ENCODE peak calls at places on chromosomes 12 and 14, in ten cellular contexts. One of them, this sample, is unnamed.
A peak's percentile ranks its signal among the peaks of the same experiment; 100 is the strongest.

GRCh38 chr14:79514700-79515099 is 696.6 kb downstream of the DIO2 start:
- DNase-seq in CD8-positive, alpha-beta T cell: no peak
- DNase-seq in cardiac fibroblast: peak; percentile 61
- DNase-seq in HCT116: no peak
- DNase-seq in IMR-90: peak; percentile 73
- DNase-seq in stomach: no peak
- DNase-seq in foreskin fibroblast: no peak
- DNase-seq in lower leg skin: no peak
- DNase-seq in heart left ventricle: no peak
- DNase-seq in choroid plexus epithelial cell: peak; percentile 92
- DNase-seq in this sample: no peak

GRCh38 chr12:11707535-11707934 is 58.1 kb downstream of the ETV6 start:
- DNase-seq in CD8-positive, alpha-beta T cell: no peak
- DNase-seq in cardiac fibroblast: no peak
- DNase-seq in HCT116: no peak
- DNase-seq in IMR-90: no peak
- DNase-seq in stomach: peak; percentile 88
- DNase-seq in foreskin fibroblast: no peak
- DNase-seq in lower leg skin: no peak
- DNase-seq in heart left ventricle: peak; percentile 67
- DNase-seq in choroid plexus epithelial cell: no peak
- DNase-seq in this sample: no peak

GRCh38 chr14:55938249-55938791 is 179.9 kb upstream of the PELI2 start:
- DNase-seq in CD8-positive, alpha-beta T cell: no peak
- DNase-seq in cardiac fibroblast: peak; percentile 10
- DNase-seq in HCT116: no peak
- DNase-seq in IMR-90: peak; percentile 19
- DNase-seq in stomach: peak; percentile 58
- DNase-seq in foreskin fibroblast: peak; percentile 61
- DNase-seq in lower leg skin: peak; percentile 30
- DNase-seq in heart left ventricle: peak; percentile 64
- DNase-seq in choroid plexus epithelial cell: no peak
- DNase-seq in this sample: no peak

GRCh38 chr12:109637341-109637740 is 63.7 kb downstream of the MVK start:
- DNase-seq in CD8-positive, alpha-beta T cell: no peak
- DNase-seq in cardiac fibroblast: no peak
- DNase-seq in HCT116: no peak
- DNase-seq in IMR-90: no peak
- DNase-seq in stomach: no peak
- DNase-seq in foreskin fibroblast: no peak
- DNase-seq in lower leg skin: no peak
- DNase-seq in heart left ventricle: no peak
- DNase-seq in choroid plexus epithelial cell: no peak
- DNase-seq in this sample: no peak

GRCh38 chr14:49250517-49250916 is 335.7 kb downstream of the RPS29 start:
- DNase-seq in CD8-positive, alpha-beta T cell: no peak
- DNase-seq in cardiac fibroblast: no peak
- DNase-seq in HCT116: no peak
- DNase-seq in IMR-90: no peak
- DNase-seq in stomach: no peak
- DNase-seq in foreskin fibroblast: no peak
- DNase-seq in lower leg skin: no peak
- DNase-seq in heart left ventricle: no peak
- DNase-seq in choroid plexus epithelial cell: no peak
- DNase-seq in this sample: no peak

GRCh38 chr14:47269788-47270492 is 405.5 kb downstream of the MDGA2 start:
- DNase-seq in CD8-positive, alpha-beta T cell: no peak
- DNase-seq in cardiac fibroblast: no peak
- DNase-seq in HCT116: no peak
- DNase-seq in IMR-90: no peak
- DNase-seq in stomach: no peak
- DNase-seq in foreskin fibroblast: no peak
- DNase-seq in lower leg skin: no peak
- DNase-seq in heart left ventricle: no peak
- DNase-seq in choroid plexus epithelial cell: peak; percentile 72
- DNase-seq in this sample: no peak

GRCh38 chr14:50051106-50051505 is 65.3 kb downstream of the VCPKMT start:
- DNase-seq in CD8-positive, alpha-beta T cell: no peak
- DNase-seq in cardiac fibroblast: no peak
- DNase-seq in HCT116: no peak
- DNase-seq in IMR-90: no peak
- DNase-seq in stomach: no peak
- DNase-seq in foreskin fibroblast: no peak
- DNase-seq in lower leg skin: no peak
- DNase-seq in heart left ventricle: no peak
- DNase-seq in choroid plexus epithelial cell: no peak
- DNase-seq in this sample: no peak

GRCh38 chr14:51879170-51879569 is 18.8 kb downstream of the GNG2 start:
- DNase-seq in CD8-positive, alpha-beta T cell: no peak
- DNase-seq in cardiac fibroblast: no peak
- DNase-seq in HCT116: no peak
- DNase-seq in IMR-90: no peak
- DNase-seq in stomach: no peak
- DNase-seq in foreskin fibroblast: no peak
- DNase-seq in lower leg skin: no peak
- DNase-seq in heart left ventricle: no peak
- DNase-seq in choroid plexus epithelial cell: no peak
- DNase-seq in this sample: no peak

GRCh38 chr12:89568484-89568883 is 42.6 kb upstream of the POC1B start:
- DNase-seq in CD8-positive, alpha-beta T cell: no peak
- DNase-seq in cardiac fibroblast: no peak
- DNase-seq in HCT116: no peak
- DNase-seq in IMR-90: no peak
- DNase-seq in stomach: no peak
- DNase-seq in foreskin fibroblast: no peak
- DNase-seq in lower leg skin: no peak
- DNase-seq in heart left ventricle: no peak
- DNase-seq in choroid plexus epithelial cell: no peak
- DNase-seq in this sample: no peak

GRCh38 chr12:100681074-100681473 is 107.6 kb downstream of the GAS2L3 start:
- DNase-seq in CD8-positive, alpha-beta T cell: no peak
- DNase-seq in cardiac fibroblast: no peak
- DNase-seq in HCT116: no peak
- DNase-seq in IMR-90: no peak
- DNase-seq in stomach: no peak
- DNase-seq in foreskin fibroblast: no peak
- DNase-seq in lower leg skin: no peak
- DNase-seq in heart left ventricle: no peak
- DNase-seq in choroid plexus epithelial cell: no peak
- DNase-seq in this sample: no peak

GRCh38 chr12:25924535-25925001 is 33.9 kb upstream of the RASSF8 start:
- DNase-seq in CD8-positive, alpha-beta T cell: no peak
- DNase-seq in cardiac fibroblast: no peak
- DNase-seq in HCT116: no peak
- DNase-seq in IMR-90: no peak
- DNase-seq in stomach: no peak
- DNase-seq in foreskin fibroblast: peak; percentile 24
- DNase-seq in lower leg skin: no peak
- DNase-seq in heart left ventricle: no peak
- DNase-seq in choroid plexus epithelial cell: no peak
- DNase-seq in this sample: no peak

GRCh38 chr14:99389171-99389826 is 91.4 kb downstream of the SETD3 start:
- DNase-seq in CD8-positive, alpha-beta T cell: peak; percentile 41
- DNase-seq in cardiac fibroblast: peak; percentile 38
- DNase-seq in HCT116: peak; percentile 16
- DNase-seq in IMR-90: peak; percentile 10
- DNase-seq in stomach: peak; percentile 75
- DNase-seq in foreskin fibroblast: peak; percentile 4
- DNase-seq in lower leg skin: no peak
- DNase-seq in heart left ventricle: no peak
- DNase-seq in choroid plexus epithelial cell: peak; percentile 30
- DNase-seq in this sample: no peak

GRCh38 chr12:51127050-51127729 is 43.8 kb upstream of the CSRNP2 start:
- DNase-seq in CD8-positive, alpha-beta T cell: no peak
- DNase-seq in cardiac fibroblast: peak; percentile 33
- DNase-seq in HCT116: no peak
- DNase-seq in IMR-90: peak; percentile 34
- DNase-seq in stomach: no peak
- DNase-seq in foreskin fibroblast: no peak
- DNase-seq in lower leg skin: no peak
- DNase-seq in heart left ventricle: no peak
- DNase-seq in choroid plexus epithelial cell: peak; percentile 60
- DNase-seq in this sample: no peak

GRCh38 chr12:23657598-23657997 is 291.9 kb downstream of the SOX5 start:
- DNase-seq in CD8-positive, alpha-beta T cell: no peak
- DNase-seq in cardiac fibroblast: no peak
- DNase-seq in HCT116: no peak
- DNase-seq in IMR-90: no peak
- DNase-seq in stomach: no peak
- DNase-seq in foreskin fibroblast: no peak
- DNase-seq in lower leg skin: no peak
- DNase-seq in heart left ventricle: no peak
- DNase-seq in choroid plexus epithelial cell: no peak
- DNase-seq in this sample: no peak

GRCh38 chr14:95683793-95684192 is 2.4 kb upstream of the TCL1B start:
- DNase-seq in CD8-positive, alpha-beta T cell: peak; percentile 15
- DNase-seq in cardiac fibroblast: no peak
- DNase-seq in HCT116: peak; percentile 32
- DNase-seq in IMR-90: no peak
- DNase-seq in stomach: peak; percentile 36
- DNase-seq in foreskin fibroblast: no peak
- DNase-seq in lower leg skin: no peak
- DNase-seq in heart left ventricle: no peak
- DNase-seq in choroid plexus epithelial cell: no peak
- DNase-seq in this sample: no peak

GRCh38 chr14:82113710-82114109 is 580.1 kb upstream of the SEL1L start:
- DNase-seq in CD8-positive, alpha-beta T cell: no peak
- DNase-seq in cardiac fibroblast: no peak
- DNase-seq in HCT116: no peak
- DNase-seq in IMR-90: no peak
- DNase-seq in stomach: no peak
- DNase-seq in foreskin fibroblast: no peak
- DNase-seq in lower leg skin: no peak
- DNase-seq in heart left ventricle: no peak
- DNase-seq in choroid plexus epithelial cell: no peak
- DNase-seq in this sample: no peak
- TF ChIP-seq CTCF in CD8-positive, alpha-beta T cell: no peak
- TF ChIP-seq CTCF in cardiac fibroblast: no peak
- TF ChIP-seq CTCF in HCT116: no peak
- TF ChIP-seq CTCF in IMR-90: no peak
- TF ChIP-seq CTCF in stomach: no peak
- TF ChIP-seq CTCF in foreskin fibroblast: no peak
- TF ChIP-seq CTCF in lower leg skin: no peak
- TF ChIP-seq CTCF in heart left ventricle: no peak
- TF ChIP-seq CTCF in choroid plexus epithelial cell: no peak
- TF ChIP-seq CTCF in this sample: no peak

GRCh38 chr12:22202847-22203246 is 131.7 kb downstream of the ST8SIA1 start:
- DNase-seq in CD8-positive, alpha-beta T cell: no peak
- DNase-seq in cardiac fibroblast: no peak
- DNase-seq in HCT116: no peak
- DNase-seq in IMR-90: no peak
- DNase-seq in stomach: no peak
- DNase-seq in foreskin fibroblast: no peak
- DNase-seq in lower leg skin: no peak
- DNase-seq in heart left ventricle: no peak
- DNase-seq in choroid plexus epithelial cell: no peak
- DNase-seq in this sample: no peak
- TF ChIP-seq CTCF in CD8-positive, alpha-beta T cell: no peak
- TF ChIP-seq CTCF in cardiac fibroblast: no peak
- TF ChIP-seq CTCF in HCT116: no peak
- TF ChIP-seq CTCF in IMR-90: no peak
- TF ChIP-seq CTCF in stomach: no peak
- TF ChIP-seq CTCF in foreskin fibroblast: no peak
- TF ChIP-seq CTCF in lower leg skin: no peak
- TF ChIP-seq CTCF in heart left ventricle: no peak
- TF ChIP-seq CTCF in choroid plexus epithelial cell: no peak
- TF ChIP-seq CTCF in this sample: no peak

GRCh38 chr12:110907583-110907982 is 12.8 kb downstream of the MYL2 start:
- DNase-seq in CD8-positive, alpha-beta T cell: no peak
- DNase-seq in cardiac fibroblast: no peak
- DNase-seq in HCT116: no peak
- DNase-seq in IMR-90: no peak
- DNase-seq in stomach: no peak
- DNase-seq in foreskin fibroblast: no peak
- DNase-seq in lower leg skin: no peak
- DNase-seq in heart left ventricle: no peak
- DNase-seq in choroid plexus epithelial cell: no peak
- DNase-seq in this sample: no peak

GRCh38 chr12:110908377-110909136 is 11.8 kb downstream of the MYL2 start:
- DNase-seq in CD8-positive, alpha-beta T cell: no peak
- DNase-seq in cardiac fibroblast: no peak
- DNase-seq in HCT116: no peak
- DNase-seq in IMR-90: no peak
- DNase-seq in stomach: no peak
- DNase-seq in foreskin fibroblast: no peak
- DNase-seq in lower leg skin: no peak
- DNase-seq in heart left ventricle: no peak
- DNase-seq in choroid plexus epithelial cell: no peak
- DNase-seq in this sample: no peak

GRCh38 chr12:110906985-110907384 is 13.4 kb downstream of the MYL2 start:
- DNase-seq in CD8-positive, alpha-beta T cell: no peak
- DNase-seq in cardiac fibroblast: peak; percentile 46
- DNase-seq in HCT116: no peak
- DNase-seq in IMR-90: no peak
- DNase-seq in stomach: no peak
- DNase-seq in foreskin fibroblast: no peak
- DNase-seq in lower leg skin: no peak
- DNase-seq in heart left ventricle: no peak
- DNase-seq in choroid plexus epithelial cell: peak; percentile 24
- DNase-seq in this sample: no peak

GRCh38 chr12:110906516-110906915 is 13.9 kb downstream of the MYL2 start:
- DNase-seq in CD8-positive, alpha-beta T cell: no peak
- DNase-seq in cardiac fibroblast: no peak
- DNase-seq in HCT116: no peak
- DNase-seq in IMR-90: no peak
- DNase-seq in stomach: no peak
- DNase-seq in foreskin fibroblast: no peak
- DNase-seq in lower leg skin: no peak
- DNase-seq in heart left ventricle: no peak
- DNase-seq in choroid plexus epithelial cell: no peak
- DNase-seq in this sample: no peak

DNA sequence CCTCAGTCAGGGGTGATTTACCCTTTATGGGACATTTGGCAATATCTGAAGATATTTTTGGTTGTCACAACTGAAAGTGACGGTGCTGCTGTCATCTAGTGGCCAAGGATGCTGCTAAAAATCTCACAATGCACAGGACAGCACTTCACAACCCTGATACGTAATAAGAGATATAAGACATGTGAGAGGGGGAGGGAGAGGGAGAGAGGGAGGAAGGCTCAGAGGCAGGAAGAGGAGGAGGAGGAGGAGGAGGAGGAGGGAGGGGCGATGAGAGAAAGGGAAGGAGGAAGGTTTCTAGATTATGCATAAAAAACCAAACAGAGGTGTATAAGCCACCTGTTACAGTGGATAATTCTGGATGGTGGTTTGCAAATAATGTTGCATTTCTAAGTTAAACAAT is 14.3 kb downstream of the MYL2 start:
- DNase-seq in CD8-positive, alpha-beta T cell: no peak
- DNase-seq in cardiac fibroblast: no peak
- DNase-seq in HCT116: no peak
- DNase-seq in IMR-90: no peak
- DNase-seq in stomach: no peak
- DNase-seq in foreskin fibroblast: no peak
- DNase-seq in lower leg skin: no peak
- DNase-seq in heart left ventricle: no peak
- DNase-seq in choroid plexus epithelial cell: no peak
- DNase-seq in this sample: no peak
- TF ChIP-seq CTCF in CD8-positive, alpha-beta T cell: no peak
- TF ChIP-seq CTCF in cardiac fibroblast: no peak
- TF ChIP-seq CTCF in HCT116: peak; percentile 20
- TF ChIP-seq CTCF in IMR-90: no peak
- TF ChIP-seq CTCF in stomach: no peak
- TF ChIP-seq CTCF in foreskin fibroblast: no peak
- TF ChIP-seq CTCF in lower leg skin: no peak
- TF ChIP-seq CTCF in heart left ventricle: no peak
- TF ChIP-seq CTCF in choroid plexus epithelial cell: no peak
- TF ChIP-seq CTCF in this sample: no peak

GRCh38 chr12:3658327-3659163 is 94.4 kb downstream of the CRACR2A start:
- DNase-seq in CD8-positive, alpha-beta T cell: peak; percentile 22
- DNase-seq in cardiac fibroblast: peak; percentile 55
- DNase-seq in HCT116: no peak
- DNase-seq in IMR-90: peak; percentile 29
- DNase-seq in stomach: peak; percentile 33
- DNase-seq in foreskin fibroblast: peak; percentile 23
- DNase-seq in lower leg skin: no peak
- DNase-seq in heart left ventricle: peak; percentile 41
- DNase-seq in choroid plexus epithelial cell: peak; percentile 46
- DNase-seq in this sample: no peak
- TF ChIP-seq CTCF in CD8-positive, alpha-beta T cell: peak; percentile 38
- TF ChIP-seq CTCF in cardiac fibroblast: peak; percentile 55
- TF ChIP-seq CTCF in HCT116: peak; percentile 56
- TF ChIP-seq CTCF in IMR-90: peak; percentile 53
- TF ChIP-seq CTCF in stomach: no peak
- TF ChIP-seq CTCF in foreskin fibroblast: peak; percentile 34
- TF ChIP-seq CTCF in lower leg skin: no peak
- TF ChIP-seq CTCF in heart left ventricle: peak; percentile 36
- TF ChIP-seq CTCF in choroid plexus epithelial cell: peak; percentile 62
- TF ChIP-seq CTCF in this sample: peak; percentile 24

This sample was measured in left lung.